ENCODE peak calls at places on chromosome 3, in five cellular contexts. One of them, this sample, is unnamed.

GRCh38 chr3:107524214-107525100 is 1.7 kb downstream of the BBX start:
- DNase-seq in K562: peak; percentile 44
- DNase-seq in A549: peak; percentile 54
- DNase-seq in GM23338: peak; percentile 59
- DNase-seq in SK-N-SH: peak; percentile 82
- DNase-seq in this sample: peak; percentile 29

GRCh38 chr3:146247906-146248305 is 3.0 kb downstream of the PLSCR4 start:
- DNase-seq in SK-N-SH: no peak
- DNase-seq in K562: no peak
- DNase-seq in GM23338: no peak
- DNase-seq in A549: no peak
- DNase-seq in this sample: no peak

GRCh38 chr3:138455801-138456716 is 21.6 kb downstream of the ESYT3 start:
- DNase-seq in A549: no peak
- DNase-seq in SK-N-SH: no peak
- DNase-seq in GM23338: no peak
- DNase-seq in K562: no peak
- DNase-seq in this sample: no peak

GRCh38 chr3:157785071-157785826 is 282.0 kb upstream of the VEPH1 start:
- DNase-seq in GM23338: peak; percentile 8
- DNase-seq in A549: peak; percentile 60
- DNase-seq in K562: no peak
- DNase-seq in SK-N-SH: peak; percentile 65
- DNase-seq in this sample: no peak

GRCh38 chr3:185759523-185759922 is 65.3 kb downstream of the IGF2BP2 start:
- DNase-seq in GM23338: no peak
- DNase-seq in K562: no peak
- DNase-seq in SK-N-SH: no peak
- DNase-seq in A549: no peak
- DNase-seq in this sample: no peak

GRCh38 chr3:10344147-10344943 is 23.4 kb upstream of the SEC13 start:
- DNase-seq in A549: peak; percentile 56
- DNase-seq in SK-N-SH: peak; percentile 86
- DNase-seq in K562: peak; percentile 82
- DNase-seq in GM23338: peak; percentile 86
- DNase-seq in this sample: peak; percentile 25

GRCh38 chr3:195895078-195895899 is 13.1 kb downstream of the TNK2 start:
- DNase-seq in GM23338: peak; percentile 60
- DNase-seq in K562: peak; percentile 62
- DNase-seq in SK-N-SH: peak; percentile 84
- DNase-seq in A549: peak; percentile 73
- DNase-seq in this sample: peak; percentile 27

GRCh38 chr3:84126160-84126559 is 832.6 kb upstream of the CADM2 start:
- DNase-seq in A549: no peak
- DNase-seq in GM23338: no peak
- DNase-seq in SK-N-SH: peak; percentile 0
- DNase-seq in K562: no peak
- DNase-seq in this sample: no peak

GRCh38 chr3:65595222-65595996 is 443.3 kb downstream of the MAGI1 start:
- DNase-seq in A549: no peak
- DNase-seq in SK-N-SH: peak; percentile 36
- DNase-seq in GM23338: peak; percentile 61
- DNase-seq in K562: no peak
- DNase-seq in this sample: no peak

GRCh38 chr3:30004481-30004880 is 601.9 kb upstream of the TGFBR2 start:
- DNase-seq in A549: no peak
- DNase-seq in K562: no peak
- DNase-seq in SK-N-SH: no peak
- DNase-seq in GM23338: no peak
- DNase-seq in this sample: no peak

GRCh38 chr3:20890124-20890523 is 704.1 kb upstream of the SGO1 start:
- DNase-seq in A549: no peak
- DNase-seq in GM23338: no peak
- DNase-seq in K562: peak; percentile 28
- DNase-seq in SK-N-SH: no peak
- DNase-seq in this sample: no peak

GRCh38 chr3:43180027-43180426 is 74.1 kb upstream of the POMGNT2 start:
- DNase-seq in GM23338: no peak
- DNase-seq in SK-N-SH: no peak
- DNase-seq in K562: no peak
- DNase-seq in A549: no peak
- DNase-seq in this sample: peak; percentile 69

GRCh38 chr3:67380118-67380517 is 274.3 kb downstream of the SUCLG2 start:
- DNase-seq in GM23338: no peak
- DNase-seq in SK-N-SH: no peak
- DNase-seq in K562: no peak
- DNase-seq in A549: no peak
- DNase-seq in this sample: no peak

GRCh38 chr3:48966367-48966766 is 23.7 kb upstream of the P4HTM start:
- DNase-seq in A549: no peak
- DNase-seq in K562: no peak
- DNase-seq in SK-N-SH: no peak
- DNase-seq in GM23338: no peak
- DNase-seq in this sample: no peak

GRCh38 chr3:131896285-131896684 is 138.5 kb downstream of the CPNE4 start:
- DNase-seq in GM23338: no peak
- DNase-seq in SK-N-SH: no peak
- DNase-seq in K562: no peak
- DNase-seq in A549: no peak
- DNase-seq in this sample: no peak

GRCh38 chr3:127019449-127019848 is 36.5 kb downstream of the PLXNA1 start:
- DNase-seq in K562: no peak
- DNase-seq in A549: no peak
- DNase-seq in GM23338: no peak
- DNase-seq in SK-N-SH: no peak
- DNase-seq in this sample: no peak

GRCh38 chr3:160707187-160707789 is 30.3 kb downstream of the ARL14 start:
- DNase-seq in K562: no peak
- DNase-seq in GM23338: peak; percentile 68
- DNase-seq in A549: peak; percentile 60
- DNase-seq in SK-N-SH: peak; percentile 53
- DNase-seq in this sample: no peak

GRCh38 chr3:197519801-197520211 is 36.0 kb downstream of the BDH1 start:
- DNase-seq in GM23338: no peak
- DNase-seq in SK-N-SH: peak; percentile 75
- DNase-seq in A549: peak; percentile 66
- DNase-seq in K562: no peak
- DNase-seq in this sample: no peak

GRCh38 chr3:29281265-29282228 is 676 bp downstream of the RBMS3 start:
- DNase-seq in A549: peak; percentile 31
- DNase-seq in K562: no peak
- DNase-seq in SK-N-SH: peak; percentile 15
- DNase-seq in GM23338: no peak
- DNase-seq in this sample: no peak

GRCh38 chr3:169971522-169971921 is 4.9 kb downstream of the SEC62 start:
- DNase-seq in SK-N-SH: no peak
- DNase-seq in GM23338: no peak
- DNase-seq in A549: no peak
- DNase-seq in K562: no peak
- DNase-seq in this sample: no peak

GRCh38 chr3:11845661-11846060 is 1.0 kb downstream of the TAMM41 start:
- DNase-seq in SK-N-SH: no peak
- DNase-seq in A549: no peak
- DNase-seq in GM23338: no peak
- DNase-seq in K562: no peak
- DNase-seq in this sample: peak; percentile 20

GRCh38 chr3:188362405-188362831 is 208.5 kb downstream of the LPP start:
- DNase-seq in A549: peak; percentile 91
- DNase-seq in K562: no peak
- DNase-seq in GM23338: no peak
- DNase-seq in SK-N-SH: no peak
- DNase-seq in this sample: no peak

DNA sequence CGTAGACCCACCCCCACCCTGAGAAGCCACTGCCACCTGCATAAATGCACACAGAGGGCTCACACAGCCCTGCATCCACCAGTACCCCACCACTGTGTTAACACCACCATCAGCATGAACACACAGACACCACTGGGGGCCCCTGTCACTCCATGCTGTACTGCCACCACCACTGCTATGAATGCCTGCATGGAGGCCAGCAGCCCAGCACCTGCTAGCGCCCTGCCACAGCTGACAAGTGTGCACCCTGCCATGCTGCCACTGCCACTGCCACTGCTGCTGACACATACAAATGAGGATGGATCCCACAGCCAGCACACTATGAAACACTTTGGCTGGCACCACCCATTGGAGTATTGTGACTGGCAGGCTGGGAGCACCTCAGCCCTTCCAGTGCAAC is 361.0 kb downstream of the TAFA4 start:
- DNase-seq in GM23338: no peak
- DNase-seq in A549: no peak
- DNase-seq in K562: no peak
- DNase-seq in SK-N-SH: no peak
- DNase-seq in this sample: no peak
- TF ChIP-seq CTCF in GM23338: no peak
- TF ChIP-seq CTCF in A549: no peak
- TF ChIP-seq CTCF in K562: no peak
- TF ChIP-seq CTCF in SK-N-SH: no peak
- TF ChIP-seq CTCF in this sample: no peak

DNA sequence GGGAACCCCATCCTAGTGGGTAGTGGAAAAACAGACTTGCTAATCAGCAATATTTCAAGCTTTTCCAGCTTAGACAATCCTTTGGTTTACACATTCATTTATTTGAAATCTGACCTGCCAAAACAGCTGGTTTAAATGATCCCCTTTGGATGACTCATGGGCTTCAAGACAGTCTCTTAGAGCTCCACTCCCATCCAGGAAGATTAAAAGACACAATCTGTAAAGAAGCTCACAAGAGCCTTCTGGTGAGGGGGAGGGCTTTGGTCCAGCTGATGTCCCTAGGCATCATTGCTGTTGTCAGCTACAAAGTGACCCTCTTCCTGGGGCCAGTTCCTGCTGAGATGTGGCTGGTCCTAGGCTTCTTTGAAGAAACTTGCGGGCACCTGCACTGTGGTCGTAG is 73.8 kb downstream of the IGSF11 start:
- DNase-seq in GM23338: no peak
- DNase-seq in A549: no peak
- DNase-seq in K562: no peak
- DNase-seq in SK-N-SH: no peak
- DNase-seq in this sample: no peak
- TF ChIP-seq REST in GM23338: no peak
- TF ChIP-seq REST in A549: no peak
- TF ChIP-seq REST in K562: no peak
- TF ChIP-seq REST in SK-N-SH: no peak
- TF ChIP-seq REST in this sample: no peak

GRCh38 chr3:45795882-45796765 is at the start of gene SLC6A20:
- DNase-seq in SK-N-SH: peak; percentile 76
- DNase-seq in GM23338: peak; percentile 72
- DNase-seq in K562: no peak
- DNase-seq in A549: no peak
- DNase-seq in this sample: no peak
- H3K4me3 ChIP-seq in SK-N-SH: peak within 1 kb of the TSS; percentile 46
- H3K4me3 ChIP-seq in GM23338: peak within 1 kb of the TSS; percentile 74
- H3K4me3 ChIP-seq in K562: no peak within 1 kb of the TSS
- H3K4me3 ChIP-seq in A549: peak within 1 kb of the TSS; percentile 48
- H3K4me3 ChIP-seq in this sample: no peak within 1 kb of the TSS

GRCh38 chr3:40741729-40742128 is 217.0 kb downstream of the ZNF621 start:
- DNase-seq in K562: no peak
- DNase-seq in GM23338: no peak
- DNase-seq in A549: peak; percentile 6
- DNase-seq in SK-N-SH: no peak
- DNase-seq in this sample: no peak

GRCh38 chr3:40737343-40737742 is 212.6 kb downstream of the ZNF621 start:
- DNase-seq in SK-N-SH: no peak
- DNase-seq in A549: no peak
- DNase-seq in K562: no peak
- DNase-seq in GM23338: no peak
- DNase-seq in this sample: no peak

GRCh38 chr3:40731445-40731844 is 206.7 kb downstream of the ZNF621 start:
- DNase-seq in A549: no peak
- DNase-seq in SK-N-SH: no peak
- DNase-seq in K562: no peak
- DNase-seq in GM23338: no peak
- DNase-seq in this sample: no peak

DNA sequence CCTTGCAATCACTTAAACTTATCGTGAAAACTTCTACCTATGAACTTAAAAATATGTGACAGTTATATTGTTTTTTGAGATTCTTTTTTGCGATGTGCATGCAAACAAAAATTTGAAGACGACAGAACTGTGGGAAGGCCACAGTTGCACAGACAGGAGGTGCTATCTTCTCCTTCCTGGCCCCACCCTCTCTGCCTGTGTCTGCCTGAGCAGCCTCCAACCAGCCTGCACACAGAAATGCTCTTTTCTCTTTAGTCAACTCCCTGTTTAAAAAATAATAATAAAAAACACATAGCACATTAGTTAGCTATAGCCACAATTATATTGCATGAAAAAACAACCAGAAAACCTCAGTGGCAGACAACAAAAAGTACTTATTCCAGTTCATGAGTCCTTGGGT is 212.2 kb downstream of the ZNF621 start:
- DNase-seq in GM23338: no peak
- DNase-seq in SK-N-SH: no peak
- DNase-seq in K562: no peak
- DNase-seq in A549: no peak
- DNase-seq in this sample: no peak
- TF ChIP-seq CTCF in GM23338: no peak
- TF ChIP-seq CTCF in SK-N-SH: no peak
- TF ChIP-seq CTCF in K562: no peak
- TF ChIP-seq CTCF in A549: no peak
- TF ChIP-seq CTCF in this sample: no peak

GRCh38 chr3:17753271-17753992 is 11.0 kb upstream of the TBC1D5 start:
- DNase-seq in GM23338: no peak
- DNase-seq in K562: no peak
- DNase-seq in A549: no peak
- DNase-seq in SK-N-SH: no peak
- DNase-seq in this sample: peak; percentile 67
- TF ChIP-seq REST in GM23338: no peak
- TF ChIP-seq REST in K562: no peak
- TF ChIP-seq REST in A549: no peak
- TF ChIP-seq REST in SK-N-SH: no peak
- TF ChIP-seq REST in this sample: no peak

This sample was measured in HL-60.